ENCODE peak calls at places on chromosomes 7 and 10, in seven cellular contexts. T is GM12892, G is hepatocyte, Q is NCI-H1092 treated with DMSO at 0.1 percent for 48 hours, I is GM04504, R is right atrium auricular region, V is amniotic stem cell. M is an unnamed sample.

GRCh38 chr7:16078076-16078952 is 343.0 kb downstream of the CRPPA start:
- DNase-seq in V (peak; percentile 52), I (no peak), R (no peak), Q (peak; percentile 84), T (no peak), G (peak; percentile 76), M (no peak)

GRCh38 chr7:2383543-2384274 is 19.7 kb upstream of the CHST12 start:
- DNase-seq in I (no peak), R (no peak), G (no peak), V (no peak), Q (no peak), T (no peak), M (no peak)

GRCh38 chr10:129047001-129047400 is 420.0 kb upstream of the MGMT start:
- DNase-seq in G (no peak), Q (no peak), V (no peak), I (no peak), R (no peak), T (no peak), M (no peak)

GRCh38 chr10:126929391-126929790 is 24.2 kb downstream of the DOCK1 start:
- DNase-seq in I (no peak), T (no peak), G (no peak), V (no peak), R (no peak), Q (no peak), M (no peak)

GRCh38 chr10:123788981-123789380 is 102.6 kb downstream of the CPXM2 start:
- DNase-seq in Q (no peak), G (no peak), R (no peak), V (no peak), T (no peak), I (no peak), M (peak; percentile 44)

GRCh38 chr10:132113206-132113605 is 47.5 kb downstream of the JAKMIP3 start:
- DNase-seq in I (no peak), Q (no peak), G (no peak), T (no peak), V (no peak), R (no peak), M (peak; percentile 68)

GRCh38 chr10:128367807-128368206 is 241.6 kb upstream of the MKI67 start:
- DNase-seq in V (no peak), T (no peak), I (no peak), G (no peak), Q (no peak), R (no peak), M (no peak)

GRCh38 chr7:48114589-48114988 is 25.5 kb downstream of the UPP1 start:
- DNase-seq in I (no peak), T (no peak), R (no peak), G (no peak), V (no peak), Q (no peak), M (no peak)

GRCh38 chr7:32518534-32519140 is 23.3 kb downstream of the AVL9 start:
- DNase-seq in T (no peak), R (no peak), Q (peak; percentile 9), G (no peak), V (no peak), I (no peak), M (no peak)

GRCh38 chr10:99854860-99855259 is 72.4 kb downstream of the ABCC2 start:
- DNase-seq in Q (peak; percentile 8), T (no peak), I (peak; percentile 48), R (peak; percentile 63), V (no peak), G (peak; percentile 59), M (no peak)

GRCh38 chr7:117012284-117013174 is 59.2 kb downstream of the ST7 start:
- DNase-seq in T (no peak), I (no peak), V (no peak), G (peak; percentile 11), Q (peak; percentile 52), R (no peak), M (no peak)

GRCh38 chr7:40297741-40298311 is 163.0 kb downstream of the SUGCT start:
- DNase-seq in Q (no peak), T (no peak), R (no peak), V (no peak), I (no peak), G (no peak), M (no peak)

GRCh38 chr10:74194545-74194944 is 43.5 kb downstream of the ADK start:
- DNase-seq in V (no peak), R (no peak), G (no peak), I (no peak), Q (no peak), T (no peak), M (no peak)

GRCh38 chr7:151566897-151567320 is 47.2 kb upstream of the RHEB start:
- DNase-seq in R (no peak), I (peak; percentile 61), Q (no peak), V (peak; percentile 19), G (peak; percentile 26), T (no peak), M (no peak)

GRCh38 chr7:43781726-43782607 is 23.5 kb downstream of the BLVRA start:
- DNase-seq in G (peak; percentile 17), I (peak; percentile 57), T (no peak), Q (no peak), R (no peak), V (no peak), M (peak; percentile 34)

M was measured in osteocyte.